ENCODE peak calls at places on chromosome X, in five cellular contexts. Y is left lung, F is cardiac fibroblast, Z is transverse colon, P is GM13977. D is an unnamed sample.

GRCh38 chrX:134600714-134601113 is 57.6 kb downstream of the PLAC1 start:
- DNase-seq in Y (no peak), F (peak), Z (no peak), P (no peak), D (no peak)

GRCh38 chrX:10676239-10676971 is 56.0 kb upstream of the MID1 start:
- DNase-seq in Y (no peak), F (no peak), Z (no peak), P (no peak), D (no peak)

GRCh38 chrX:94051926-94052325 is 377.9 kb downstream of the FAM133A start:
- DNase-seq in Y (no peak), F (no peak), Z (no peak), P (no peak), D (no peak)

GRCh38 chrX:155027509-155028066 is 944 bp downstream of the FUNDC2 start:
- DNase-seq in Y (no peak), F (peak), Z (no peak), P (no peak), D (no peak)

GRCh38 chrX:11724122-11725017 is 33.7 kb upstream of the MSL3 start:
- DNase-seq in Y (no peak), F (peak), Z (no peak), P (peak), D (no peak)

GRCh38 chrX:10851809-10852208 is 231.4 kb upstream of the MID1 start:
- DNase-seq in Y (no peak), F (peak), Z (no peak), P (no peak), D (no peak)

GRCh38 chrX:149910178-149910695 is 19.1 kb upstream of the HSFX4 start:
- DNase-seq in Y (no peak), F (no peak), Z (no peak), P (no peak), D (no peak)

GRCh38 chrX:113929004-113929403 is 654.9 kb upstream of the HTR2C start:
- DNase-seq in Y (no peak), F (peak), Z (peak), P (no peak), D (no peak)

GRCh38 chrX:125492439-125492838 is 172.8 kb downstream of the TEX13C start:
- DNase-seq in Y (no peak), F (no peak), Z (no peak), P (no peak), D (no peak)

GRCh38 chrX:22314692-22315091 is 42.0 kb downstream of the CBLL2 start:
- DNase-seq in Y (no peak), F (peak), Z (no peak), P (no peak), D (no peak)

GRCh38 chrX:24080670-24081069 is 25.9 kb downstream of the EIF2S3 start:
- DNase-seq in Y (no peak), F (no peak), Z (no peak), P (peak), D (no peak)

GRCh38 chrX:10617964-10618342 is 2.4 kb downstream of the MID1 start:
- DNase-seq in Y (no peak), F (no peak), Z (no peak), P (no peak), D (no peak)

GRCh38 chrX:153878969-153879653 is 6.9 kb downstream of the L1CAM start:
- DNase-seq in Y (no peak), F (no peak), Z (no peak), P (no peak), D (no peak)

GRCh38 chrX:71475906-71476305 is 57.0 kb upstream of the OGT start:
- DNase-seq in Y (no peak), F (no peak), Z (no peak), P (no peak), D (no peak)

GRCh38 chrX:140712413-140713173 is 3.0 kb downstream of the LINC00632 start:
- DNase-seq in Y (peak), F (peak), Z (peak), P (no peak), D (no peak)

GRCh38 chrX:70769659-70770232 is 138.8 kb downstream of the TEX11 start:
- DNase-seq in Y (no peak), F (peak), Z (no peak), P (peak), D (no peak)

GRCh38 chrX:103464071-103464773 is 55.1 kb downstream of the RAB40A start:
- DNase-seq in Y (peak), F (peak), Z (peak), P (peak), D (peak)

GRCh38 chrX:3962511-3963350 is 249.3 kb upstream of the PRKX start:
- DNase-seq in Y (no peak), F (peak), Z (no peak), P (no peak), D (no peak)

GRCh38 chrX:70577442-70577841 is 132.8 kb downstream of the DLG3 start:
- DNase-seq in Y (no peak), F (no peak), Z (no peak), P (no peak), D (no peak)

GRCh38 chrX:8743126-8743732 is 11.3 kb upstream of the ANOS1 start:
- DNase-seq in Y (peak), F (peak), Z (peak), P (peak), D (peak)

GRCh38 chrX:37652053-37652452 is 33.5 kb upstream of the XK start:
- DNase-seq in Y (no peak), F (no peak), Z (no peak), P (no peak), D (no peak)

GRCh38 chrX:37644381-37645305 is 40.9 kb upstream of the XK start:
- DNase-seq in Y (no peak), F (no peak), Z (peak), P (no peak), D (no peak)

GRCh38 chrX:37646254-37646653 is 39.3 kb upstream of the XK start:
- DNase-seq in Y (no peak), F (no peak), Z (no peak), P (no peak), D (no peak)
- TF ChIP-seq CTCF in Y (no peak), F (no peak), Z (no peak), P (no peak), D (no peak)

DNA sequence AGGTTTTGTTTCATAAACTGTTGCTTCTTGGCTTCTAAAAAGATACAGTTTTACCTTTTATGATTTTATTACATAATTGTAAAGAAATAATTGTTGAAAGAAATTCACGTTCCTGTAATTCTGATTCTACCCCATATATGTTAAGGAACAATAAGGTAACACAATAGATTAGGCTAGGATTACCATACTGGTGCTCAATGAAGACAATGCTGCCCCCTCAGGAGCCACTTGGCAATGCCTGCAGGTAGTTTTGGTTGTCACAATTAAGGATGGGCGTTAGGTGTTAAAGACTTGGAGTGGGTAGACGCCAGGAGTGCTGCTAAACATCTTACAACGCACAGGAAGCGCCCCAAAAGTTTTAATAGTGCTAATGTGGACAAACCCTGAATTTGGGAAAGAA is 133.2 kb downstream of the NLGN4X start:
- DNase-seq in Y (no peak), F (no peak), Z (no peak), P (no peak), D (no peak)
- TF ChIP-seq CTCF in Y (no peak), F (no peak), Z (no peak), P (peak), D (no peak)

DNA sequence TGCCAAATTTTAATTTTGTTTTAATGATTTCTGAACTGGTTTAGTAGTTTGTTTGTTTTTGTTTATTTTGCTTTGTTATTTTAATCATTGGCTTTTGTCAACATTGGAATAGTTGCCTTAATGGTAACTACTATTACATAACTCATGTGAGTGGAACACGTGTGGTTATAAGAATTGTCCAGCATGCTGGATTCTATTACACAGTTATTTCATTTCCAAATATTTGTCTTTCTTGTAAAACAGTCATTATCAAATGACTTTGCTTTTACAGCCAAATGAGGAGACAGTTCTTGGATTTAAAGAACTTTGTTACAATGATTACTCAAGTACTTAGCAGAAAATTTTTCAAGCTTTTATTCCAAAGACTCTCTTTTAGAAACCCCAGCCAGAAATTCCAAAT is 516.1 kb upstream of the MAGEB2 start:
- DNase-seq in Y (no peak), F (peak), Z (no peak), P (no peak), D (no peak)
- TF ChIP-seq CTCF in Y (no peak), F (no peak), Z (no peak), P (no peak), D (no peak)

GRCh38 chrX:32678487-32678886 is 532.9 kb downstream of the DMD start:
- DNase-seq in Y (no peak), F (no peak), Z (no peak), P (no peak), D (no peak)

GRCh38 chrX:32673193-32673592 is 538.2 kb downstream of the DMD start:
- DNase-seq in Y (no peak), F (peak), Z (no peak), P (peak), D (no peak)
- TF ChIP-seq CTCF in Y (no peak), F (peak), Z (no peak), P (peak), D (no peak)

GRCh38 chrX:20352935-20353336 is 86.2 kb upstream of the RPS6KA3 start:
- DNase-seq in Y (no peak), F (no peak), Z (no peak), P (peak), D (no peak)
- TF ChIP-seq CTCF in Y (no peak), F (no peak), Z (no peak), P (no peak), D (no peak)

D was measured in activated B cell treated with CpG ODN at 0.5 μM for 24 hours.